ENCODE peak calls at places on chromosomes 4 and X, in ten cellular contexts. O is NCI-H1092 treated with DMSO at 0.1 percent for 48 hours; F is fibroblast of lung; P is left lung; U is LoVo; J is astrocyte; H is CD8-positive, alpha-beta memory T cell; K is C1 segment of cervical spinal cord; Y is fibroblast of the aortic adventitia; Q is endothelial cell of umbilical vein. X is an unnamed sample.

GRCh38 chrX:17805120-17805519 is 56.0 kb downstream of the RAI2 start:
- DNase-seq in O (no peak), F (no peak), P (no peak), U (no peak), J (no peak), H (no peak), K (no peak), Y (no peak), Q (no peak), X (no peak)

GRCh38 chr4:15327311-15328298 is 100.2 kb upstream of the C1QTNF7 start:
- DNase-seq in O (no peak), F (peak), P (no peak), U (no peak), J (peak), H (no peak), K (no peak), Y (peak), Q (no peak), X (no peak)

GRCh38 chr4:153204247-153205027 is at the start of gene TRIM2:
- DNase-seq in O (peak), F (peak), P (peak), U (peak), J (peak), H (no peak), K (peak), Y (peak), Q (peak), X (no peak)

GRCh38 chrX:19544693-19545305 is 29.5 kb upstream of the MAP3K15 start:
- DNase-seq in O (peak), F (peak), P (no peak), U (peak), J (peak), H (peak), K (no peak), Y (peak), Q (peak), X (peak)

GRCh38 chr4:89681219-89681618 is 155.7 kb downstream of the SNCA start:
- DNase-seq in O (no peak), F (no peak), P (no peak), U (peak), J (no peak), H (no peak), K (no peak), Y (no peak), Q (no peak), X (no peak)

GRCh38 chrX:31580726-31581125 is 508.9 kb upstream of the FTHL17 start:
- DNase-seq in O (no peak), F (peak), P (no peak), U (no peak), J (peak), H (no peak), K (no peak), Y (peak), Q (peak), X (no peak)

GRCh38 chr4:61273237-61273636 is 73.1 kb downstream of the ADGRL3 start:
- DNase-seq in O (no peak), F (peak), P (no peak), U (no peak), J (no peak), H (no peak), K (no peak), Y (no peak), Q (no peak), X (no peak)

GRCh38 chr4:15373363-15373762 is 54.5 kb upstream of the C1QTNF7 start:
- DNase-seq in O (no peak), F (peak), P (no peak), U (no peak), J (no peak), H (no peak), K (no peak), Y (no peak), Q (no peak), X (no peak)

GRCh38 chrX:78997870-78998558 is 52.8 kb downstream of the P2RY10 start:
- DNase-seq in O (no peak), F (no peak), P (no peak), U (no peak), J (no peak), H (peak), K (no peak), Y (no peak), Q (no peak), X (peak)

GRCh38 chr4:76867880-76868655 is 29.9 kb downstream of the SOWAHB start:
- DNase-seq in O (no peak), F (no peak), P (no peak), U (peak), J (no peak), H (no peak), K (no peak), Y (no peak), Q (no peak), X (no peak)

GRCh38 chrX:69616520-69617203 is 749 bp downstream of the EDA start:
- DNase-seq in O (no peak), F (no peak), P (peak), U (no peak), J (no peak), H (no peak), K (no peak), Y (no peak), Q (peak), X (no peak)

GRCh38 chr4:74545488-74545887 is 100.6 kb downstream of the AREG start:
- DNase-seq in O (no peak), F (no peak), P (peak), U (peak), J (no peak), H (no peak), K (no peak), Y (peak), Q (no peak), X (no peak)

GRCh38 chr4:39362827-39363226 is 3.3 kb downstream of the RFC1 start:
- DNase-seq in O (no peak), F (peak), P (no peak), U (no peak), J (peak), H (no peak), K (no peak), Y (no peak), Q (no peak), X (no peak)

GRCh38 chrX:102950908-102951866 is 14.1 kb downstream of the RAB40AL start:
- DNase-seq in O (peak), F (peak), P (no peak), U (peak), J (peak), H (peak), K (peak), Y (peak), Q (peak), X (peak)

GRCh38 chr4:124777007-124777406 is 64.5 kb upstream of the ANKRD50 start:
- DNase-seq in O (no peak), F (peak), P (no peak), U (no peak), J (no peak), H (no peak), K (no peak), Y (no peak), Q (peak), X (no peak)

GRCh38 chr4:121209171-121209570 is 45.0 kb upstream of the TNIP3 start:
- DNase-seq in O (no peak), F (peak), P (no peak), U (no peak), J (peak), H (no peak), K (no peak), Y (no peak), Q (no peak), X (no peak)

GRCh38 chrX:46957299-46957698 is 45.1 kb downstream of the JADE3 start:
- DNase-seq in O (no peak), F (no peak), P (no peak), U (peak), J (no peak), H (no peak), K (no peak), Y (peak), Q (peak), X (no peak)

GRCh38 chrX:2647627-2648026 is 43.5 kb upstream of the CD99 start:
- DNase-seq in O (no peak), F (no peak), P (no peak), U (no peak), J (no peak), H (no peak), K (no peak), Y (no peak), Q (no peak), X (no peak)

GRCh38 chrX:51860679-51861078 is 32.7 kb upstream of the MAGED1 start:
- DNase-seq in O (peak), F (peak), P (no peak), U (peak), J (peak), H (no peak), K (no peak), Y (peak), Q (peak), X (no peak)

GRCh38 chr4:122480655-122481487 is 24.3 kb upstream of the IL2 start:
- DNase-seq in O (no peak), F (no peak), P (no peak), U (no peak), J (no peak), H (no peak), K (no peak), Y (no peak), Q (no peak), X (no peak)

GRCh38 chr4:119300388-119301131 is 21.4 kb downstream of the FABP2 start:
- DNase-seq in O (no peak), F (peak), P (peak), U (peak), J (peak), H (peak), K (no peak), Y (peak), Q (peak), X (peak)

GRCh38 chr4:8267077-8267476 is 2.5 kb upstream of the HTRA3 start:
- DNase-seq in O (peak), F (peak), P (peak), U (peak), J (no peak), H (no peak), K (no peak), Y (peak), Q (peak), X (no peak)

X was measured in T-cell.